ENCODE peak calls at places on chromosomes 16 and 17, in seven cellular contexts. V is GM03348, A is GM04504, S is upper lobe of right lung, Q is T-helper 17 cell, P is kidney, H is NCI-H748 treated with DMSO at 0.1 percent for 48 hours. O is an unnamed sample.

GRCh38 chr17:4420692-4421131 is 13.0 kb upstream of the SPNS3 start:
- DNase-seq in H (peak), P (no peak), A (peak), S (no peak), V (peak), Q (peak), O (peak)

GRCh38 chr17:71639865-71640264 is 481.0 kb upstream of the SOX9 start:
- DNase-seq in H (no peak), S (no peak), Q (no peak), P (no peak), V (no peak), A (no peak), O (no peak)

GRCh38 chr17:57782642-57783337 is 37.7 kb upstream of the CCDC182 start:
- DNase-seq in Q (no peak), H (no peak), P (no peak), A (no peak), S (no peak), V (no peak), O (no peak)

GRCh38 chr17:80869476-80869875 is 122.2 kb upstream of the CHMP6 start:
- DNase-seq in H (no peak), A (no peak), P (peak), Q (no peak), S (no peak), V (no peak), O (no peak)

GRCh38 chr17:49022391-49022941 is 25.3 kb downstream of the IGF2BP1 start:
- DNase-seq in S (no peak), H (no peak), A (no peak), Q (no peak), P (peak), V (peak), O (no peak)

GRCh38 chr16:78002915-78003538 is 19.3 kb upstream of the CLEC3A start:
- DNase-seq in H (peak), P (peak), A (peak), S (peak), Q (peak), V (peak), O (no peak)

GRCh38 chr17:28335959-28336871 is 654 bp downstream of the TNFAIP1 start:
- DNase-seq in S (peak), P (peak), A (peak), Q (no peak), H (peak), V (peak), O (peak)

GRCh38 chr17:81394831-81395599 is at the start of gene BAHCC1:
- DNase-seq in Q (peak), A (peak), V (peak), H (peak), P (peak), S (peak), O (peak)

GRCh38 chr17:7974638-7975131 is 27.7 kb upstream of the GUCY2D start:
- DNase-seq in H (no peak), S (no peak), A (no peak), V (no peak), P (no peak), Q (no peak), O (no peak)

GRCh38 chr17:45050680-45051059 is 762 bp downstream of the DCAKD start:
- DNase-seq in S (no peak), V (peak), P (no peak), H (no peak), Q (no peak), A (no peak), O (no peak)

GRCh38 chr16:89498839-89499238 is 8.5 kb upstream of the ANKRD11 start:
- DNase-seq in Q (no peak), P (peak), A (peak), H (no peak), S (no peak), V (no peak), O (no peak)

GRCh38 chr16:2236362-2237075 is at the start of gene DNASE1L2:
- DNase-seq in S (no peak), V (peak), P (peak), Q (no peak), A (no peak), H (no peak), O (no peak)

GRCh38 chr16:72876221-72876620 is 171.7 kb downstream of the ZFHX3 start:
- DNase-seq in V (peak), H (no peak), P (no peak), Q (no peak), A (peak), S (peak), O (peak)

GRCh38 chr16:10878644-10879498 is 1.9 kb downstream of the CIITA start:
- DNase-seq in S (peak), Q (no peak), V (peak), P (peak), H (no peak), A (peak), O (no peak)

GRCh38 chr17:40963838-40964237 is 2.9 kb downstream of the KRT39 start:
- DNase-seq in H (no peak), Q (no peak), S (no peak), V (peak), P (no peak), A (no peak), O (no peak)

GRCh38 chr16:88461291-88462269 is 8.5 kb downstream of the ZFPM1 start:
- DNase-seq in H (no peak), A (no peak), P (no peak), S (no peak), Q (no peak), V (no peak), O (no peak)

GRCh38 chr17:35906559-35907265 is 23.9 kb downstream of the RDM1 start:
- DNase-seq in V (no peak), P (no peak), S (no peak), A (no peak), Q (no peak), H (no peak), O (no peak)

GRCh38 chr16:55471448-55472097 is 7.4 kb upstream of the MMP2 start:
- DNase-seq in P (no peak), S (no peak), Q (no peak), H (no peak), V (peak), A (peak), O (peak)

GRCh38 chr17:8060274-8060673 is 21.4 kb downstream of the ALOX15B start:
- DNase-seq in P (peak), S (peak), A (peak), Q (peak), V (peak), H (peak), O (peak)

GRCh38 chr17:54899721-54900456 is 763 bp upstream of the TOM1L1 start:
- DNase-seq in P (no peak), S (no peak), Q (no peak), H (peak), A (no peak), V (no peak), O (no peak)

GRCh38 chr16:83615131-83615530 is 192.6 kb upstream of the HSBP1 start:
- DNase-seq in A (peak), V (peak), Q (no peak), H (no peak), S (no peak), P (no peak), O (no peak)

GRCh38 chr17:32445075-32445427 is 741 bp downstream of the PSMD11 start:
- DNase-seq in V (peak), P (no peak), Q (no peak), H (no peak), A (peak), S (no peak), O (no peak)

GRCh38 chr16:89815639-89816348 is 653 bp downstream of the FANCA start:
- DNase-seq in P (no peak), A (no peak), Q (no peak), V (peak), H (no peak), S (no peak), O (no peak)

GRCh38 chr16:7998789-7999453 is 591.4 kb downstream of the TMEM114 start:
- DNase-seq in Q (no peak), H (no peak), A (no peak), S (no peak), P (no peak), V (no peak), O (no peak)

GRCh38 chr16:8919934-8920465 is 37.8 kb downstream of the LITAFD start:
- DNase-seq in H (no peak), S (no peak), P (no peak), A (no peak), Q (no peak), V (no peak), O (no peak)

GRCh38 chr17:78476973-78477372 is 98.5 kb downstream of the PGS1 start:
- DNase-seq in Q (no peak), P (no peak), S (no peak), H (no peak), V (no peak), A (no peak), O (no peak)

GRCh38 chr16:5065813-5066212 is at the start of gene C16orf89:
- DNase-seq in H (no peak), P (no peak), V (no peak), Q (no peak), S (peak), A (no peak), O (no peak)

GRCh38 chr16:67872631-67873434 is at the start of gene EDC4:
- DNase-seq in P (peak), S (peak), H (no peak), V (peak), Q (peak), A (peak), O (peak)

GRCh38 chr17:57810740-57811632 is 38.9 kb downstream of the MRPS23 start:
- DNase-seq in Q (no peak), A (peak), H (peak), V (peak), S (no peak), P (peak), O (no peak)

GRCh38 chr16:50398336-50398735 is 29.5 kb upstream of the BRD7 start:
- DNase-seq in P (no peak), S (no peak), Q (no peak), A (no peak), H (no peak), V (no peak), O (no peak)

GRCh38 chr16:19137201-19137601 is 23.4 kb downstream of the ITPRIPL2 start:
- DNase-seq in H (peak), A (no peak), V (peak), P (no peak), Q (no peak), S (no peak), O (no peak)

GRCh38 chr17:38600906-38601305 is 4.8 kb downstream of the SRCIN1 start:
- DNase-seq in H (no peak), A (no peak), V (no peak), P (no peak), Q (no peak), S (no peak), O (no peak)

GRCh38 chr16:5072334-5073278 is 963 bp downstream of the ALG1 start:
- DNase-seq in S (peak), H (no peak), V (no peak), P (no peak), Q (no peak), A (no peak), O (no peak)

GRCh38 chr16:24508614-24509013 is 30.8 kb upstream of the RBBP6 start:
- DNase-seq in H (no peak), S (no peak), P (no peak), A (peak), Q (no peak), V (peak), O (peak)

GRCh38 chr17:4480929-4481898 is 17.5 kb upstream of the SPNS2 start:
- DNase-seq in H (no peak), Q (no peak), S (no peak), P (peak), A (no peak), V (no peak), O (no peak)

GRCh38 chr17:20284018-20284417 is 183.3 kb downstream of the LGALS9B start:
- DNase-seq in V (no peak), H (no peak), Q (no peak), S (no peak), A (peak), P (no peak), O (peak)